ENCODE peak calls at places on chromosomes 7 and 10, in ten cellular contexts. F is A549, S is cardiac muscle cell, G is suprapubic skin, A is heart left ventricle, D is OCI-LY7, Z is neural progenitor cell, X is hepatocyte, O is tibial nerve, M is GM23338. U is an unnamed sample.

GRCh38 chr7:140416560-140416959 is 12.7 kb downstream of the RAB19 start:
- DNase-seq in F (no peak), G (no peak), O (no peak), D (no peak), M (no peak), S (no peak), A (no peak), Z (no peak), X (no peak), U (no peak)

GRCh38 chr7:92631067-92631829 is 41.1 kb upstream of the FAM133B start:
- DNase-seq in G (no peak), D (no peak), M (no peak), F (no peak), O (no peak), X (no peak), A (no peak), S (no peak), Z (no peak), U (no peak)

GRCh38 chr10:45286980-45287379 is 28.4 kb downstream of the OR13A1 start:
- DNase-seq in O (no peak), D (no peak), G (no peak), S (no peak), A (no peak), Z (no peak), M (no peak), F (no peak), X (no peak), U (no peak)

GRCh38 chr7:94367940-94368339 is 26.8 kb upstream of the COL1A2 start:
- DNase-seq in S (no peak), G (no peak), O (no peak), F (no peak), X (peak), A (no peak), Z (no peak), M (no peak), D (no peak), U (no peak)

GRCh38 chr10:110901954-110902819 is 16.8 kb downstream of the BBIP1 start:
- DNase-seq in Z (no peak), G (no peak), F (peak), M (no peak), S (no peak), D (no peak), O (no peak), A (no peak), X (peak), U (no peak)

GRCh38 chr10:31314256-31315183 is 4.5 kb upstream of the ZEB1 start:
- DNase-seq in M (peak), G (no peak), X (no peak), S (peak), F (no peak), A (no peak), D (no peak), O (no peak), Z (peak), U (no peak)

GRCh38 chr10:10824611-10825148 is 193.0 kb upstream of the CELF2 start:
- DNase-seq in Z (no peak), D (no peak), O (peak), F (no peak), G (no peak), S (peak), A (peak), X (no peak), M (no peak), U (peak)

GRCh38 chr7:44074349-44074695 is 8.0 kb downstream of the POLM start:
- DNase-seq in M (no peak), O (no peak), S (no peak), F (no peak), A (no peak), X (no peak), D (no peak), Z (no peak), G (no peak), U (peak)

GRCh38 chr10:22133640-22134624 is 83.9 kb downstream of the EBLN1 start:
- DNase-seq in D (peak), G (no peak), M (no peak), A (no peak), X (peak), O (no peak), F (no peak), S (peak), Z (no peak), U (no peak)

GRCh38 chr10:109988231-109988630 is 19.6 kb upstream of the ADD3 start:
- DNase-seq in D (no peak), F (no peak), A (no peak), X (no peak), S (no peak), G (no peak), Z (no peak), O (no peak), M (no peak), U (no peak)

GRCh38 chr10:93458821-93459257 is 23.3 kb downstream of the MYOF start:
- DNase-seq in A (peak), D (no peak), F (peak), Z (peak), G (peak), S (peak), M (peak), X (peak), O (peak), U (peak)

GRCh38 chr7:117220836-117221235 is 102.0 kb downstream of the WNT2 start:
- DNase-seq in A (no peak), O (no peak), X (no peak), F (no peak), M (peak), G (no peak), Z (no peak), D (no peak), S (no peak), U (no peak)

GRCh38 chr10:45241865-45242518 is 73.4 kb downstream of the OR13A1 start:
- DNase-seq in D (peak), Z (no peak), S (no peak), F (no peak), M (peak), G (no peak), X (no peak), O (no peak), A (no peak), U (no peak)

GRCh38 chr10:15796098-15796759 is 64.1 kb downstream of the MINDY3 start:
- DNase-seq in A (no peak), M (no peak), O (no peak), S (no peak), F (no peak), D (no peak), X (no peak), Z (no peak), G (no peak), U (no peak)

GRCh38 chr7:29885626-29886025 is 79.3 kb downstream of the WIPF3 start:
- DNase-seq in X (no peak), S (no peak), G (no peak), Z (no peak), F (no peak), D (no peak), A (no peak), M (no peak), O (no peak), U (no peak)

GRCh38 chr7:44325811-44326241 is 432 bp upstream of the CAMK2B start:
- DNase-seq in M (peak), G (no peak), O (no peak), X (no peak), F (peak), Z (peak), D (no peak), A (no peak), S (peak), U (no peak)

GRCh38 chr10:43350139-43350538 is 21.3 kb upstream of the FXYD4 start:
- DNase-seq in M (no peak), A (no peak), D (no peak), G (no peak), S (peak), X (no peak), Z (no peak), F (no peak), O (no peak), U (no peak)

GRCh38 chr7:156618791-156619367 is 21.7 kb upstream of the RNF32 start:
- DNase-seq in F (no peak), D (no peak), O (no peak), M (no peak), S (no peak), A (no peak), G (no peak), Z (no peak), X (no peak), U (no peak)

GRCh38 chr10:27620425-27621397 is 116.6 kb downstream of the RAB18 start:
- DNase-seq in Z (no peak), D (no peak), X (peak), M (no peak), F (no peak), A (no peak), O (peak), G (no peak), S (no peak), U (peak)

GRCh38 chr10:130378556-130379400 is 242.6 kb downstream of the GLRX3 start:
- DNase-seq in G (no peak), A (no peak), Z (no peak), O (no peak), D (peak), X (no peak), M (no peak), S (no peak), F (no peak), U (no peak)

GRCh38 chr7:140656548-140657515 is 15.9 kb upstream of the ADCK2 start:
- DNase-seq in Z (no peak), M (no peak), A (peak), O (no peak), X (peak), F (no peak), S (peak), D (peak), G (peak), U (peak)

GRCh38 chr10:98029149-98030092 is 1.0 kb downstream of the CRTAC1 start:
- DNase-seq in M (peak), S (peak), A (no peak), G (no peak), Z (peak), X (no peak), O (no peak), F (no peak), D (no peak), U (no peak)

GRCh38 chr10:127649642-127650041 is 87.3 kb upstream of the FOXI2 start:
- DNase-seq in Z (peak), S (peak), F (peak), X (no peak), O (no peak), M (peak), D (peak), A (no peak), G (no peak), U (no peak)

GRCh38 chr10:73340121-73340520 is 18.5 kb downstream of the CFAP70 start:
- DNase-seq in S (no peak), F (peak), A (no peak), O (no peak), Z (no peak), G (no peak), M (no peak), X (no peak), D (no peak), U (no peak)

GRCh38 chr10:61606971-61607907 is 55.5 kb upstream of the CABCOCO1 start:
- DNase-seq in M (peak), O (no peak), S (peak), G (no peak), A (no peak), Z (no peak), F (peak), D (peak), X (peak), U (no peak)

GRCh38 chr10:127990846-127991542 is 84.1 kb downstream of the PTPRE start:
- DNase-seq in D (no peak), O (no peak), X (peak), Z (no peak), G (no peak), M (no peak), F (peak), A (no peak), S (no peak), U (no peak)

GRCh38 chr10:31121074-31121685 is 89.5 kb upstream of the ZNF438 start:
- DNase-seq in M (no peak), S (no peak), G (no peak), X (no peak), D (no peak), A (no peak), Z (no peak), F (no peak), O (no peak), U (no peak)

GRCh38 chr10:124037784-124038183 is 55.6 kb downstream of the CHST15 start:
- DNase-seq in M (no peak), O (no peak), S (no peak), G (no peak), X (no peak), F (no peak), D (no peak), Z (no peak), A (no peak), U (no peak)

GRCh38 chr7:3009086-3009485 is 34.6 kb downstream of the CARD11 start:
- DNase-seq in X (no peak), Z (no peak), D (no peak), A (no peak), F (no peak), O (no peak), G (no peak), S (no peak), M (no peak), U (no peak)

GRCh38 chr10:77571490-77571889 is 66.1 kb downstream of the KCNMA1 start:
- DNase-seq in D (no peak), A (no peak), M (no peak), F (no peak), X (no peak), O (no peak), Z (no peak), G (no peak), S (no peak), U (no peak)

GRCh38 chr7:70698219-70698832 is 433.6 kb upstream of the GALNT17 start:
- DNase-seq in Z (peak), O (peak), G (no peak), F (peak), S (peak), D (peak), X (peak), A (peak), M (peak), U (no peak)

GRCh38 chr7:50655020-50655419 is 89.8 kb upstream of the DDC start:
- DNase-seq in X (no peak), A (no peak), G (peak), Z (no peak), S (no peak), F (no peak), O (no peak), M (no peak), D (no peak), U (no peak)

GRCh38 chr7:50656141-50656895 is 91.1 kb upstream of the DDC start:
- DNase-seq in X (no peak), O (no peak), Z (no peak), M (no peak), G (peak), S (no peak), D (no peak), F (no peak), A (no peak), U (peak)

GRCh38 chr7:50653997-50654425 is 88.8 kb upstream of the DDC start:
- DNase-seq in D (no peak), A (peak), X (peak), Z (no peak), O (peak), M (no peak), S (no peak), G (peak), F (no peak), U (peak)

GRCh38 chr7:50657341-50657873 is 92.2 kb upstream of the DDC start:
- DNase-seq in F (no peak), O (peak), S (no peak), M (no peak), Z (no peak), A (no peak), X (peak), D (no peak), G (peak), U (peak)

GRCh38 chr7:50655490-50655889 is 90.3 kb upstream of the DDC start:
- DNase-seq in G (peak), D (no peak), O (no peak), A (no peak), Z (no peak), M (no peak), X (no peak), S (no peak), F (no peak), U (no peak)
- H3K27ac ChIP-seq in G (no peak), D (no peak), O (peak), A (peak), Z (no peak), M (no peak), X (no peak), S (no peak), F (no peak), U (peak)

GRCh38 chr7:120502132-120502531 is 229.2 kb downstream of the KCND2 start:
- DNase-seq in D (no peak), Z (peak), S (no peak), G (no peak), M (peak), A (no peak), F (no peak), X (no peak), O (no peak), U (no peak)

GRCh38 chr7:120505770-120506169 is 232.8 kb downstream of the KCND2 start:
- DNase-seq in S (no peak), O (no peak), D (no peak), X (no peak), Z (no peak), M (no peak), F (no peak), A (no peak), G (no peak), U (no peak)

DNA sequence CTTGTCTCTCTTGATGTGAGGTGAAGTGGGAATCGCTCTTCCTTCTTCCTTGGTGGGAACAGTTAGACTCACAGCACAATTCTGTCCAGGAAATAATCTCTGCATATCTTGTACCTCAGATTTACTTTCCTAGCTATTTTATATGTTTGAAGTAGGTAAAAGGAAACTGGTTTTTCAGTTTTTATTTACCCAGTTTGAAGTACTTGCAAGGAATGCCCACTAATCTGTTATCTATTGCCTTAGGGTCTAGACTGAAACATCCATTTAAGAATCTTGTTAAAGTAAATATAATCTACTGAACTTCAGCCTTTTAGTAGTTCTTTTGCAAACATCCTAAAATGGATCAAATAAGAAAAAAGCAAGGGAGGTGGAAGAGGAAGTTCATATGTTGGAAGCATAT is 229.8 kb downstream of the KCND2 start:
- DNase-seq in X (no peak), A (no peak), G (no peak), Z (no peak), F (no peak), D (no peak), O (no peak), M (no peak), S (no peak), U (no peak)
- H3K27ac ChIP-seq in X (no peak), A (no peak), G (no peak), Z (peak), F (no peak), D (no peak), O (no peak), M (no peak), S (no peak), U (no peak)

DNA sequence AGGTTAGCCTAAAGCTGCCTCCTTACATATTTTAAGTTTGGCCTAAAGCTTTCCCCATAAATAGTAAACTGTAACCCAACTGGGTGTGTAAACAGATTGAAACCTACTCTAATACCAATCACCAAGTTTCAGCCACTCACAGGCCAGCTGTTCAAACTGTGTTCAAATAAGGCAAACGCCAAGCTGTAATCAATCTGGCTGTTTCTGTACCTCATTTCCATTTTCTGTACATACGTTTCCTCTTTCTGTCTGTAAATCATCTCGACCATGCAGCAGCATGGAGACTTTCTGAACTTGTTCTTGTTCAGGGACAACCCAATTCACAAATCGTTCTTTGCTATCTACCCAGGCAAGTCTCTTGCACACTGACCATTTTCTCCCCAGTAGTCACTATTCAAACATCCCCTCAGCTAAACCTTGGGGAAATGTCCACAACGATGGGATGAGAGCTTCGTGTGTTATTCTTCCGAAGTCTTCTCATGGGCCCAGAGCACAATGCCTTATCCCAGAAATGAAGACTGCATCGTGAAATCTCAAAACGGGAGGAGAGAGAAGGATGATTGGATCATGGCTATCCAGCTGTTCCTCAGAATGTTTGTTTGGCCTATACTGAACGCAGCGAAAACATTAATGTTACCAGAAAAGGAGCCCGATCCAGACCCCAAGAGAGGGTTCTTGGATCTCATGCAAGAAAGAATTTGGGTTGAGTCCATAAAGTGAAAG is 86.4 kb downstream of the SLC16A9 start:
- DNase-seq in X (no peak), M (no peak), Z (no peak), S (no peak), G (no peak), O (no peak), D (no peak), A (no peak), F (no peak), U (no peak)
- H3K27ac ChIP-seq in X (no peak), M (no peak), Z (no peak), S (no peak), G (no peak), O (peak), D (no peak), A (peak), F (no peak), U (peak)

DNA sequence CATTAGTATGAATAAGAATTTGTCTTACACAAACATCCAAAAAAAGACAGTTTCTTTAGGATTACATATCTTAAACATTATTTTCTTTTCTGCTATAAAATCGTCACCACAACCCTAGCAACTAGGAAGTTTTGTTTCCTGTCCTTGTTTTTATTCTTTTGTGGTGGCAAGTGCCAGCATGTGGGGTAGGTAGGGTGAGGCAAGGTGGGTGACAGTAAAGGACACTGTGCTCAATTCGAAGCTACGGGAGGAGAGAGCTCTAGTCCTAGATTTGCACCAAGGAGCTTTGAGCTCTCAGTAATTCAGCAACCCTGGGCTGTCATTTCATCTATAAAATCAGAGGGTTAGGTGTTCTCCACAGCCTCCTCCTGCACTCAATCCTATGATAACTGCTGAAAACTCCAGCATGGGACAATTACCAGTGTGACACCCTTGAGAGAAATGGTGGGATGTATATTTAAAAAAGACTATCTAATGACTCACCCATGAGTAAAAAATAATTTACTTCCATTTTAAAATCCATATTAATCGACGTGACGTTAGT is 187.1 kb downstream of the FAM107B start:
- DNase-seq in Z (no peak), S (no peak), D (no peak), A (no peak), X (no peak), M (no peak), G (no peak), O (no peak), F (no peak), U (no peak)
- H3K27ac ChIP-seq in Z (no peak), S (no peak), D (peak), A (no peak), X (peak), M (no peak), G (no peak), O (peak), F (peak), U (no peak)

DNA sequence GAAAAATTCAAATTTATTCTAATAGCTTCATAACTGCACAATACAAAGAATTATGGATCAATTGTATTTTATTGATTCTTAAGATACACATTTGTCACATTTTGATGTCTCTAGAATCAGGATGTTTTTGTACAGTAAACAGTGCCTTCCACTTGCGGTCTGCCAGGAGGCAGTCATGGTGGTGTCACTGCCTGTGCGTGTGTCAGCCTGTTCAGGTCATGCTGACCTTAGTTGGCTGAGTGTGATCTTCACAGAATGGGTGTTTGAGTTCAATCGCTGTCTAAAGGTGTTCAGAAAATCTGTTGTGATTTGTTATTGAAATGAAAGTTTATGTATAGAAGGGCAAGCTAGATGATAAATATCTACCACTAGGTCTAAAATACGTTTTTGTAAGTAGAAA is 20.7 kb downstream of the SEC61A2 start:
- DNase-seq in D (no peak), Z (no peak), S (no peak), F (no peak), M (no peak), O (no peak), G (no peak), X (no peak), A (no peak), U (no peak)
- H3K27ac ChIP-seq in D (no peak), Z (no peak), S (no peak), F (no peak), M (no peak), O (no peak), G (no peak), X (no peak), A (no peak), U (no peak)